ENCODE peak calls at places on chromosomes 1 and 21, in five cellular contexts. X is keratinocyte, U is esophagus muscularis mucosa, B is uterus, A is astrocyte. O is an unnamed sample.

GRCh38 chr1:55378582-55378981 is 163.4 kb upstream of the USP24 start:
- DNase-seq in B (peak), X (no peak), A (peak), U (peak), O (no peak)

GRCh38 chr1:64223329-64224151 is 20.1 kb downstream of the UBE2U start:
- DNase-seq in A (peak), U (no peak), X (peak), B (no peak), O (no peak)

GRCh38 chr1:220487297-220487820 is 40.6 kb upstream of the MARK1 start:
- DNase-seq in X (no peak), B (no peak), A (peak), U (peak), O (no peak)

GRCh38 chr1:151134396-151134795 is 12.0 kb downstream of the SEMA6C start:
- DNase-seq in A (no peak), U (no peak), X (no peak), B (no peak), O (peak)

GRCh38 chr1:201221201-201221846 is 30.7 kb downstream of the IGFN1 start:
- DNase-seq in U (peak), A (no peak), B (no peak), X (no peak), O (no peak)

GRCh38 chr1:232293361-232293760 is 336.6 kb downstream of the SIPA1L2 start:
- DNase-seq in X (no peak), A (no peak), U (no peak), B (no peak), O (no peak)

GRCh38 chr21:46157396-46157986 is 2.1 kb upstream of the FTCD start:
- DNase-seq in B (no peak), A (no peak), X (no peak), U (no peak), O (no peak)

GRCh38 chr21:41827951-41828883 is 50.9 kb downstream of the PRDM15 start:
- DNase-seq in A (no peak), X (no peak), U (no peak), B (no peak), O (no peak)

GRCh38 chr21:26964379-26964778 is 2.5 kb downstream of the ADAMTS5 start:
- DNase-seq in X (no peak), U (no peak), A (no peak), B (peak), O (peak)

GRCh38 chr1:200561856-200562214 is 58.7 kb downstream of the KIF14 start:
- DNase-seq in X (no peak), A (no peak), U (no peak), B (no peak), O (no peak)

GRCh38 chr1:206117151-206117948 is at the start of gene AVPR1B:
- DNase-seq in U (no peak), A (peak), X (no peak), B (peak), O (no peak)

GRCh38 chr1:32953495-32953894 is 11.1 kb downstream of the RNF19B start:
- DNase-seq in B (no peak), U (no peak), X (no peak), A (peak), O (no peak)

GRCh38 chr21:32499249-32500055 is 85.9 kb downstream of the TCP10L start:
- DNase-seq in A (peak), X (no peak), U (no peak), B (no peak), O (no peak)

GRCh38 chr1:216034506-216034905 is 388.7 kb downstream of the USH2A start:
- DNase-seq in A (no peak), U (no peak), B (no peak), X (no peak), O (no peak)

GRCh38 chr1:55190092-55190491 is 25.1 kb downstream of the USP24 start:
- DNase-seq in X (no peak), U (no peak), A (no peak), B (no peak), O (no peak)

GRCh38 chr1:151314137-151314875 is 12.9 kb downstream of the PI4KB start:
- DNase-seq in X (no peak), A (peak), B (peak), U (peak), O (peak)

GRCh38 chr1:6631058-6631457 is 6.4 kb downstream of the THAP3 start:
- DNase-seq in X (no peak), B (no peak), U (no peak), A (no peak), O (no peak)

GRCh38 chr1:106831511-106831910 is 225.0 kb upstream of the PRMT6 start:
- DNase-seq in X (no peak), A (no peak), B (no peak), U (no peak), O (no peak)

GRCh38 chr1:54309631-54310366 is 96.4 kb downstream of the SSBP3 start:
- DNase-seq in X (no peak), A (no peak), U (no peak), B (no peak), O (peak)

GRCh38 chr1:99852648-99853047 is 2.5 kb downstream of the AGL start:
- DNase-seq in X (no peak), U (no peak), B (no peak), A (no peak), O (no peak)

GRCh38 chr1:220631238-220631842 is 58.8 kb upstream of the C1orf115 start:
- DNase-seq in B (no peak), A (no peak), X (no peak), U (no peak), O (no peak)

DNA sequence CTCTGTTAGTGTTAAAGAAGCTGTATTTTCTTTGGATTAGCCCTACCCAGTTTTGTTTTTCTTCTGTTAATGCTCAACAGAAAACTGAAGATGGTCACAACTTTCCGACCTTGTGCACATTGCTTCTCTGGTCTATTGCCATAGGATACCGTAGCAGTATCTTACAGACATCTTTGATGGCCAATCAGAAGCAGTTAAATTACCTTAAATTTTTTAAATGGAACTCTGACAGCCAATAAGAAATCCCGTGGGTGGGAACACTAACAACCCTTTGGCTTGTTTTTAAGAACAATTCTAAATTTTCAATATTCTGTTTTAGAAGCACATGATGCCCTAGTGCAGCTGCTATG is 17.2 kb downstream of the NFYC start:
- DNase-seq in X (peak), B (no peak), A (peak), U (no peak), O (no peak)
- H3K4me3 ChIP-seq in X (peak), B (peak), A (peak), U (peak), O (peak)

GRCh38 chr1:159853417-159853816 is 9.0 kb downstream of the VSIG8 start:
- DNase-seq in A (peak), B (no peak), X (no peak), U (no peak), O (no peak)

GRCh38 chr1:159854693-159855192 is 7.7 kb downstream of the VSIG8 start:
- DNase-seq in B (peak), A (peak), U (peak), X (no peak), O (peak)

GRCh38 chr1:159856576-159856975 is 5.9 kb downstream of the VSIG8 start:
- DNase-seq in U (no peak), A (no peak), B (no peak), X (no peak), O (no peak)

GRCh38 chr1:159855709-159856108 is 6.7 kb downstream of the VSIG8 start:
- DNase-seq in U (no peak), B (no peak), A (no peak), X (no peak), O (no peak)

DNA sequence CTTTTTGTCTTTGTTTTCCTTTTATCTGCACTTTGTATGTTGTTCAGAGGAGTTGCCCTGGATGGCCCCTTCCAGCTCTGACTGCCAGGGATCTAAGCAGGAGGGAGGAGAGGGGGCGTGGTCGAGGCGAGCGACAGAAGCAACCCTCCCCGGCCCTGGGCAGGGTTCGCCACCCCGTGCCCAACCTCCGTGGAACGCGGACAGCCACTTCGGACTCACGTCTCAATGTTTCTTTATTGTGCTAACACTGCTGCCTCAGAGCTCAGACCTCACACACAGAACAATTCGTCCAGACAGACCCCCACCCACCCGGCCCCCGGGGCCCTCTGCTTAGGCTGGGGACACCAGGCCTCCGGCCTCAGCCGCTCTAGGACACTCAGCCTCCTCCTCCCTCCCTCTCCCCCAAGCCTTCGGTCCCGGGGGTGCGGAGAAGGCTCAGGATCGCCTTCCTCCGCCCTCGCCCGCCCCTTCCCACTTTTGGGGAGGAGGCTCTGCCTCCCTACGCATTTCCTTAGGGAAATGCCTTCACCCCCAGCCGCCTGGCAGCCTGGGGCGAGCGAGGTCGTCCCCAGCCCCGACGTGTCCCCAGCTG is 8.3 kb downstream of the VSIG8 start:
- DNase-seq in U (no peak), B (peak), A (peak), X (no peak), O (peak)
- H3K27ac ChIP-seq in U (peak), B (peak), A (peak), X (no peak), O (peak)

GRCh38 chr1:229248821-229249817 is 21.8 kb upstream of the RAB4A start:
- DNase-seq in U (no peak), A (no peak), X (no peak), B (no peak), O (no peak)

GRCh38 chr1:229251185-229251584 is 19.7 kb upstream of the RAB4A start:
- DNase-seq in X (no peak), B (no peak), A (no peak), U (no peak), O (no peak)

GRCh38 chr1:229252228-229252984 is 18.5 kb upstream of the RAB4A start:
- DNase-seq in A (no peak), U (no peak), B (no peak), X (no peak), O (no peak)

GRCh38 chr1:229247871-229248270 is 23.0 kb upstream of the RAB4A start:
- DNase-seq in B (no peak), U (no peak), A (no peak), X (no peak), O (no peak)

DNA sequence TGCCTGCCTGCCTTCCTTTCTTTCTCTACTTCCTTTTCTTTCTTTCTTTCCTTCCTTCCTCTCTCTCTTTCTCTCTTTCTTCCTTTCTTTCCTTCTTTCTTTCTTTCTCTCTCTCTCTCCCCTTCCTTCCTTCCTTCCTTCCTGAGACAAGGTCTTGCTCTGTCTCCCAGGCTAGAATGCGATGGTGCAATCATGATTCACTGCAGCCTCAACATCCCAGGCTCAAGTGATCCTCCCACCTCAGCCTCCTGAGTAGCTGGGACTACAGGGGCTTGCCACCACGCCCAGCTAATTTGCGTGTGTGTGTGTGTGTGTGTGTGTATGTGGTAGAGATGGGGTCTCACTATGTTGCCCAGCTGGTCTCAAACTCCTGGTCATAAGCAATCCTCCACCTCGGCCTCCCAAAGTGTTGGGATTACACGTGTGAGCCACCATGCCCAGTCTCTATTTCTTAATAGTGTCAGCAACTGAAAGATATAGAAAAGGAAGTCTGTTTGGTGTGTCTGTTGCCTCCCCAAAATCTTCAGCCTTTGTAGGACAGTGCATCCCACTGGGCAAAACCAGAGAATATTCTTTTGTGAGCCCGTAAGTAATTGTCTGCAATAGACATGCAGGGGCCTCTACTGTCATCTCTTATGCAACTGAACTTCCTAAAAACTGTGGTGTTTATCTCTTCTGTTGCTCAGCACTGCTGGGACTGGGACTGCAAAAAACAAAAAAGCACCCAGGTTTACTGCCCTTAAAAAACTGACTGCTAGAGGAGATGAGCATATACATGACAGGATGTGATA is 20.9 kb upstream of the RAB4A start:
- DNase-seq in A (no peak), X (no peak), B (no peak), U (no peak), O (no peak)
- TF ChIP-seq CTCF in A (no peak), X (no peak), B (no peak), U (no peak), O (no peak)

DNA sequence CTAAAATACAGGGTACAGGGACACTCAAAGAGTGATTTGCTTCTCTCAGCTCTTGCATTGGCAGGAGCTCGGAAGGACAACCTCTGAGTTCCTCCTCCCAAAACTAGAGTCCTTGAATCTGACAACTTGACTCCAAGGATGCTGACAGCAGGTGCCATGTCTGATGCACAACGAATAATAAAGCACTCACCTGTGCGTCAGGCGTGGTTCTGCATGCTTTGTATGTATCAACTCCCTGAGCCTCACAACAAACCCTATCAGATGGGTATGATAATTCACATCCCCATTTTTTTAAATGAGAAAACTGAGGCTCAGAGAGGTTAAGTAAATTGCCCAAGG is 1.4 kb downstream of the LAPTM5 start:
- DNase-seq in A (no peak), B (no peak), U (no peak), X (no peak), O (no peak)
- H3K4me3 ChIP-seq in A (no peak), B (no peak), U (peak), X (no peak), O (no peak)

GRCh38 chr1:204920967-204921366 is 50.3 kb downstream of the NFASC start:
- DNase-seq in B (no peak), X (no peak), A (no peak), U (no peak), O (no peak)
- H3K27ac ChIP-seq in B (no peak), X (no peak), A (no peak), U (no peak), O (no peak)

DNA sequence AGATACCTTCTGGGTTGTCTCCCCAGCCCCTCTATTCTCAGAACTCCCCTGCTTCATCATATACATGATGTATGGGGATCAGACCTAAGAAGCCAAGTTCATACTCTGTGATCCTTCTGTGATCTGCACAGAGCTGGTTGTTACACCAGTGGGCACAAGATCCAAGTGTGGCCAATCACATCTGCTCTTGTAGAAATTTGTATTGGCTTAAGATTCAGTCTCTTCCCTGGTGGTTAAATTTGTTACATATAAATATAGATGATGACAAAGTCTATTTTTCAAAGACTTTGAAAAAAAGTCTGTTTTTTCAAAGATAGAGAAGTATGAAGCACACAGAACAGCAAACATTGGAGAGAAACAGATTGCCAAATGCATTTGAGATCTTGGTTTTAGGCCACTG is 135.8 kb upstream of the FGGY start:
- DNase-seq in B (no peak), U (no peak), A (no peak), X (no peak), O (no peak)
- TF ChIP-seq CTCF in B (no peak), U (no peak), A (no peak), X (no peak), O (no peak)

GRCh38 chr1:173408886-173409285 is 68.2 kb upstream of the PRDX6 start:
- DNase-seq in U (no peak), B (no peak), A (peak), X (no peak), O (no peak)

GRCh38 chr1:173407846-173408245 is 69.3 kb upstream of the PRDX6 start:
- DNase-seq in U (no peak), A (no peak), B (no peak), X (no peak), O (no peak)

GRCh38 chr1:173410794-173411236 is 66.3 kb upstream of the PRDX6 start:
- DNase-seq in B (no peak), U (no peak), A (no peak), X (no peak), O (no peak)

GRCh38 chr1:173410133-173410793 is 66.9 kb upstream of the PRDX6 start:
- DNase-seq in A (peak), B (no peak), U (no peak), X (no peak), O (no peak)

GRCh38 chr1:173409613-173410012 is 67.5 kb upstream of the PRDX6 start:
- DNase-seq in B (no peak), X (no peak), A (peak), U (no peak), O (no peak)
- H3K4me3 ChIP-seq in B (no peak), X (no peak), A (no peak), U (no peak), O (no peak)

GRCh38 chr1:116855788-116856187 is 53.9 kb upstream of the PTGFRN start:
- DNase-seq in B (no peak), U (no peak), A (peak), X (no peak), O (no peak)

GRCh38 chr1:116854294-116854693 is 55.4 kb upstream of the PTGFRN start:
- DNase-seq in A (no peak), U (no peak), X (no peak), B (no peak), O (no peak)

GRCh38 chr1:116857092-116857491 is 52.6 kb upstream of the PTGFRN start:
- DNase-seq in B (no peak), U (no peak), X (no peak), A (no peak), O (no peak)

GRCh38 chr1:116855220-116855619 is 54.5 kb upstream of the PTGFRN start:
- DNase-seq in B (peak), A (peak), U (no peak), X (no peak), O (no peak)

DNA sequence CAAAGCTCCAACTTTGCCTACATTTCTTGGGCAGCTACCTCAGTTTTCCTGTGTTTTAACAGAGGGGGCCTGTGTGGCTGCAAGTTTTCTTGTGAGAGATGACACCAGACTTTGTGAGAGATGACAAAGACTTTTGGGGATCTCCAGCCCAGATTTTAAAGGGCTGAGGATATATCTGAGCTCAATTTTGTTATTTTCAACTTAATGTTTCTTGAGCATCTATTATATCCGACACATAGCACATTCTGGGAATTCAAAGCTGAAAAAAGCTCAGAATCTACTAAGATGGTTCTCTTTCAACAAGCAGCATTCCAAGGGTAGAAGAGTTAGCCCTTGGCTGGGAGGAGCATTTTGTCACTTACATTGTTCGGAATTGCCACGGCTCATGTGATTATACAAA is 53.4 kb upstream of the PTGFRN start:
- DNase-seq in B (no peak), X (no peak), A (no peak), U (no peak), O (no peak)
- H3K27ac ChIP-seq in B (peak), X (no peak), A (no peak), U (no peak), O (no peak)

DNA sequence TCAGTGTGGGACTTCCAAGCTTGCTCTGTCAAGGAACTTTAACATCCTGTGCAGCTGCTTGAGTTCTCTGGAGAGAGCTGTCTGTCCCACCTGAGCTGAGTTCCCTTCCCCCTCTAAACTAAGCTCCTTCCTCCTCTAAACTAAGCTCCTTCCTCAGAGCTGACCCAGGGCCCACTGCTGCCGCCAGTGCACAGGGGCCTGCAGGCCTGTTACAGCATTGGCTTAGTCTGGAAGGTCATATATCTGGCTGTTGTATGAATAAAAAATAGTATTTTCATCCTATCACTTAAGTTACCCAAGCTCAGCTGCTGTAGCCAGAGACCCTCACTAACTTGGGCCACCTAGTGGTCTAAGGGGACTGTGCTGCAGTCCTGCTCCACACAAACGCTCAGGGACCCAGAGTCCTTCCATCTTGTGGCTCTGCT is 71.1 kb upstream of the GCLM start:
- DNase-seq in B (no peak), A (no peak), U (no peak), X (no peak), O (no peak)
- TF ChIP-seq CTCF in B (no peak), A (peak), U (no peak), X (peak), O (no peak)

GRCh38 chr1:108817016-108817415 is 39.9 kb downstream of the AKNAD1 start:
- DNase-seq in A (peak), B (peak), X (no peak), U (no peak), O (no peak)
- H3K4me3 ChIP-seq in A (peak), B (peak), X (no peak), U (peak), O (peak)